ENCODE peak calls at places on chromosomes 7 and 10, in seven cellular contexts. W, C, P, Z, D, O and X are unnamed samples.

GRCh38 chr7:142482899-142483658 is 225.2 kb upstream of the PRSS58 start:
- DNase-seq in W (peak), O (peak), P (no peak), Z (no peak), C (peak), D (no peak), X (peak)

GRCh38 chr10:50506861-50507573 is 116.7 kb downstream of the SGMS1 start:
- DNase-seq in Z (no peak), D (no peak), C (no peak), W (no peak), O (peak), P (no peak), X (no peak)

GRCh38 chr10:61895898-61896605 is 5.4 kb upstream of the ARID5B start:
- DNase-seq in P (no peak), O (no peak), W (no peak), Z (no peak), D (no peak), C (no peak), X (no peak)

GRCh38 chr7:104231054-104232046 is 23.5 kb upstream of the ORC5 start:
- DNase-seq in P (no peak), Z (peak), D (no peak), W (peak), O (peak), C (peak), X (peak)

GRCh38 chr10:103739039-103739764 is 116.2 kb downstream of the SH3PXD2A start:
- DNase-seq in O (no peak), W (no peak), C (no peak), Z (no peak), P (no peak), D (no peak), X (no peak)

GRCh38 chr7:74324499-74325229 is 35.5 kb downstream of the CLIP2 start:
- DNase-seq in W (peak), C (no peak), O (no peak), Z (no peak), D (no peak), P (no peak), X (no peak)

GRCh38 chr7:126483972-126484371 is 768.8 kb downstream of the GRM8 start:
- DNase-seq in C (no peak), Z (no peak), D (no peak), P (no peak), W (peak), O (no peak), X (no peak)

GRCh38 chr10:130141460-130141859 is 5.3 kb downstream of the GLRX3 start:
- DNase-seq in O (peak), Z (no peak), D (no peak), W (no peak), C (peak), P (no peak), X (no peak)

GRCh38 chr7:154296443-154296842 is 244.2 kb downstream of the DPP6 start:
- DNase-seq in D (no peak), O (no peak), Z (no peak), C (no peak), W (no peak), P (no peak), X (no peak)

GRCh38 chr7:92057375-92057774 is 76.9 kb downstream of the CYP51A1 start:
- DNase-seq in P (no peak), W (no peak), Z (no peak), D (no peak), O (no peak), C (no peak), X (no peak)

GRCh38 chr7:27175005-27175625 is 995 bp upstream of the HOXA10 start:
- DNase-seq in O (no peak), C (no peak), D (no peak), P (no peak), Z (no peak), W (no peak), X (no peak)

GRCh38 chr7:132055331-132056120 is 499.1 kb upstream of the PODXL start:
- DNase-seq in W (no peak), P (no peak), D (no peak), O (no peak), Z (no peak), C (no peak), X (no peak)

GRCh38 chr10:91210435-91210834 is 10.0 kb upstream of the PCGF5 start:
- DNase-seq in Z (no peak), D (no peak), C (no peak), P (no peak), O (peak), W (peak), X (no peak)

GRCh38 chr10:3265081-3265480 is 92.5 kb upstream of the PITRM1 start:
- DNase-seq in O (no peak), W (peak), D (no peak), P (no peak), C (no peak), Z (no peak), X (no peak)

GRCh38 chr10:129853236-129853946 is 110.7 kb downstream of the EBF3 start:
- DNase-seq in W (peak), D (no peak), P (no peak), O (peak), C (peak), Z (no peak), X (no peak)

GRCh38 chr10:133030791-133031190 is 56.9 kb upstream of the ADGRA1 start:
- DNase-seq in W (no peak), O (no peak), Z (no peak), C (no peak), D (no peak), P (no peak), X (no peak)

GRCh38 chr7:96184783-96185182 is 137.1 kb downstream of the SLC25A13 start:
- DNase-seq in W (no peak), P (no peak), O (no peak), Z (no peak), C (no peak), D (no peak), X (no peak)

GRCh38 chr7:144148224-144148827 is 25.4 kb downstream of the OR2A14 start:
- DNase-seq in O (no peak), Z (no peak), D (no peak), C (no peak), P (no peak), W (no peak), X (no peak)

GRCh38 chr7:133746305-133746704 is 380.8 kb upstream of the LRGUK start:
- DNase-seq in O (no peak), Z (no peak), P (no peak), C (no peak), W (no peak), D (no peak), X (no peak)

GRCh38 chr7:47153571-47153970 is 428.3 kb downstream of the TNS3 start:
- DNase-seq in O (peak), C (no peak), Z (no peak), P (no peak), W (no peak), D (peak), X (no peak)

GRCh38 chr10:92208736-92209135 is 82.1 kb downstream of the CPEB3 start:
- DNase-seq in P (no peak), D (no peak), O (no peak), C (no peak), W (no peak), Z (no peak), X (no peak)

GRCh38 chr7:3607847-3608246 is 306.8 kb downstream of the SDK1 start:
- DNase-seq in P (no peak), W (no peak), Z (no peak), C (no peak), D (no peak), O (no peak), X (no peak)
- TF ChIP-seq TAF1 in P (no peak), W (no peak), Z (no peak), C (no peak), D (no peak), O (no peak), X (no peak)

GRCh38 chr10:6383099-6383812 is 180.5 kb downstream of the PFKFB3 start:
- DNase-seq in P (no peak), D (no peak), C (no peak), Z (no peak), O (no peak), W (no peak), X (no peak)
- TF ChIP-seq TAF1 in P (no peak), D (no peak), C (no peak), Z (no peak), O (no peak), W (no peak), X (no peak)

GRCh38 chr10:69338547-69339450 is 60.5 kb downstream of the HK1 start:
- DNase-seq in C (no peak), O (no peak), Z (no peak), P (no peak), D (no peak), W (peak), X (no peak)
- TF ChIP-seq TAF1 in C (no peak), O (no peak), Z (no peak), P (no peak), D (no peak), W (no peak), X (no peak)

DNA sequence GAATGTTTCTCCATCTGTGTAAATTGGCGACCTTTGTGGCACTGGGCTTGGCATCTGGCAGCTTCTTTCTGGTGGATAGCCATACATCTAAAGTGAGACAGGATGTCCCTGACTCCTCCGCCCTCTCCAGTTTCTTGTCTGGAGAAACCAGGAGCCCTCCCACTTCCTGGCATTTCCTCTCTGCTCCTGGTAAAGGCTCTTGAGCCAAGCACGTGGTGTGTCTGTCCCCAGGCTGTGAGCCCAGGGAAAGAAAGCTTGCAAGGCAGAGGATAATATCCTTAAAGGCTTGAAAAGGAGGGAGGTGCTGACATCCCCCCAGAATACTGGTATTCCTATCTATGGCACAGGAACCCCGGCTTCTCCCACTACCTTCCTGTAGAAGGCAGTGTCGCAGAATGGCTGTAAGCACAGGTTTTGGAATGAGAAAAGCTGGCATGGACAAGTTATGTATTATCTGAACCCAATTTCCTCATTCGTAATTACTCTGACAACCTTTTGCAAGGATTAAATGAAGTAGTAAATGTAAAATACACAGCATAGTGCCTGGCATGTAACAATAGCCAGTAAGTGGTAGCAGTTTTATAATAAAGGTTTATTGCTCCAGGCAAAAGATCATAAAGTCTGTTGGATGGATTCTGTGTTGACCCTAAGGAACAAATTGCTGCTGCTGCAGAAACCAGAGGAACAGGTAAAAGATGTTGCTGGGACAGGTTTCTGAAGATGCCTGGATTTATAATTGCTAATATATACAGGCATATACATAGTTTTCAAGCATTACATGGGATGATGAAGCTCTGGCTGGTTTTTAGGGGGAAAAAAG is 11.8 kb upstream of the ACSL5 start:
- DNase-seq in P (no peak), C (no peak), W (no peak), Z (no peak), O (no peak), D (no peak), X (no peak)
- TF ChIP-seq TAF1 in P (no peak), C (no peak), W (no peak), Z (no peak), O (no peak), D (no peak), X (no peak)

GRCh38 chr10:7572435-7572834 is 94.3 kb downstream of the ITIH5 start:
- DNase-seq in O (no peak), Z (no peak), D (no peak), W (no peak), P (no peak), C (no peak), X (no peak)
- TF ChIP-seq TAF1 in O (no peak), Z (no peak), D (no peak), W (no peak), P (no peak), C (no peak), X (no peak)